ENCODE peak calls at places on chromosomes 4 and X, in four cellular contexts. M is AG09309, L is fibroblast of lung, T is body of pancreas. Q is an unnamed sample.

GRCh38 chr4:90445380-90445779 is 318.2 kb downstream of the CCSER1 start:
- DNase-seq in M (no peak), L (no peak), T (no peak), Q (no peak)

GRCh38 chr4:53986062-53986461 is 78.3 kb downstream of the CHIC2 start:
- DNase-seq in L (no peak), M (no peak), T (no peak), Q (no peak)

GRCh38 chrX:153723351-153724251 is 586 bp downstream of the BCAP31 start:
- DNase-seq in L (peak), M (no peak), T (peak), Q (peak)

GRCh38 chr4:174739576-174739975 is 89.5 kb downstream of the GLRA3 start:
- DNase-seq in T (no peak), L (no peak), M (no peak), Q (no peak)

GRCh38 chr4:138034871-138035270 is 207.3 kb downstream of the SLC7A11 start:
- DNase-seq in T (no peak), L (peak), M (peak), Q (no peak)

GRCh38 chrX:110846071-110846470 is 50.5 kb upstream of the CHRDL1 start:
- DNase-seq in T (no peak), M (no peak), L (no peak), Q (no peak)

GRCh38 chr4:88333741-88334405 is 44.8 kb upstream of the HERC6 start:
- DNase-seq in L (peak), T (no peak), M (peak), Q (no peak)

GRCh38 chr4:68490826-68491457 is 43.7 kb downstream of the TMPRSS11E start:
- DNase-seq in L (peak), T (peak), M (no peak), Q (no peak)

GRCh38 chr4:123359449-123360306 is 36.9 kb upstream of the SPRY1 start:
- DNase-seq in L (no peak), T (no peak), M (no peak), Q (no peak)

DNA sequence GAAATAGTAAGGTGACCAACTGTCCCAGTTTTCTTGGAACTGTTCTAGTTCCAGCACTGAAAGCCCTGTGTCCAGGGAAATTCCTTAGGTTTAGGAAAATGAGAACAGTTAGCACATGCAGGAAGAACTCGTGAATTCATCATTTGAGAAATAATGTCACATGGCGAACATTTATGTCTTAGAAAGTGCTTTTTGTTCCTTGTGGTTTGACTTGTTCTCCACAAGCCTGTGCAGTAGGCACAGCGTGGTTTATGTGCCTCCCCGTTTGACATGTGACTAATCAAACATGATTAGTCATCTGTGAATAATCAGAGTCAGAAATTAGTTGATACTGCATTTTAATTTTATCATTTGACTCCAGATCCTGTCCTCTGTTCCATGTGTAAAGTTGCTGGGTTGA is 556.0 kb upstream of the CPEB2 start:
- DNase-seq in L (peak), M (no peak), T (no peak), Q (no peak)
- TF ChIP-seq CTCF in L (no peak), M (no peak), T (no peak), Q (no peak)

GRCh38 chr4:26320453-26321325 is at the start of gene RBPJ:
- DNase-seq in L (peak), T (peak), M (peak), Q (peak)
- TF ChIP-seq CTCF in L (no peak), T (no peak), M (no peak), Q (no peak)

GRCh38 chrX:11109968-11110367 is 1.2 kb upstream of the HCCS start:
- DNase-seq in L (no peak), M (no peak), T (no peak), Q (no peak)
- TF ChIP-seq CTCF in L (no peak), M (no peak), T (no peak), Q (no peak)

GRCh38 chr4:81792521-81792920 is 320.8 kb upstream of the RASGEF1B start:
- DNase-seq in T (no peak), M (no peak), L (no peak), Q (no peak)
- TF ChIP-seq CTCF in T (no peak), M (no peak), L (no peak), Q (no peak)